ENCODE peak calls at places on chromosomes 2 and 18, in four cellular contexts. M is endothelial cell of umbilical vein; K is CD4-positive, alpha-beta memory T cell; D is OCI-LY7. C is an unnamed sample.

GRCh38 chr2:3430740-3431490 is 51.4 kb downstream of the TRAPPC12 start:
- DNase-seq in D (no peak), M (no peak), K (no peak), C (no peak)

GRCh38 chr2:234071664-234072063 is 21.2 kb downstream of the SPP2 start:
- DNase-seq in D (peak; percentile 1), M (no peak), K (no peak), C (no peak)

GRCh38 chr2:141899740-141900139 is 231.1 kb downstream of the LRP1B start:
- DNase-seq in D (no peak), K (no peak), M (no peak), C (no peak)

GRCh38 chr18:79917351-79918088 is 33.9 kb downstream of the SLC66A2 start:
- DNase-seq in M (no peak), D (no peak), K (no peak), C (no peak)

GRCh38 chr2:193294371-193294770 is 1099.6 kb upstream of the TMEFF2 start:
- DNase-seq in D (no peak), K (no peak), M (no peak), C (no peak)

GRCh38 chr2:10444463-10444862 is 3.7 kb downstream of the ODC1 start:
- DNase-seq in K (no peak), D (no peak), M (no peak), C (no peak)

GRCh38 chr2:61906187-61906470 is 655 bp downstream of the COMMD1 start:
- DNase-seq in M (no peak), D (no peak), K (no peak), C (no peak)

GRCh38 chr2:237270556-237270955 is 143.4 kb downstream of the COL6A3 start:
- DNase-seq in D (no peak), K (no peak), M (no peak), C (no peak)

GRCh38 chr2:6909431-6910385 is 7.5 kb upstream of the RNF144A start:
- DNase-seq in M (no peak), D (peak; percentile 7), K (peak; percentile 73), C (no peak)

GRCh38 chr2:95277246-95277906 is 3.1 kb downstream of the PROM2 start:
- DNase-seq in K (no peak), M (no peak), D (peak; percentile 6), C (peak; percentile 69)

GRCh38 chr2:96321230-96322103 is 3.6 kb upstream of the ITPRIPL1 start:
- DNase-seq in D (peak; percentile 93), K (peak; percentile 88), M (peak; percentile 52), C (peak; percentile 96)

GRCh38 chr18:78717051-78717765 is 262.4 kb upstream of the SALL3 start:
- DNase-seq in D (no peak), M (no peak), K (no peak), C (no peak)

GRCh38 chr18:9614401-9615279 is at the start of gene PPP4R1:
- DNase-seq in M (peak; percentile 79), K (peak; percentile 78), D (peak; percentile 77), C (peak; percentile 84)

GRCh38 chr2:158756976-158757375 is 38.1 kb upstream of the DAPL1 start:
- DNase-seq in D (no peak), K (no peak), M (no peak), C (no peak)

GRCh38 chr2:170381678-170382077 is 203.7 kb downstream of the MYO3B start:
- DNase-seq in D (no peak), M (no peak), K (no peak), C (no peak)

GRCh38 chr2:154706660-154707059 is 8.2 kb downstream of the KCNJ3 start:
- DNase-seq in K (no peak), M (no peak), D (no peak), C (no peak)

GRCh38 chr2:177241771-177242135 is 22.8 kb downstream of the NFE2L2 start:
- DNase-seq in K (no peak), M (no peak), D (no peak), C (no peak)

GRCh38 chr2:177243476-177243875 is 21.1 kb downstream of the NFE2L2 start:
- DNase-seq in M (no peak), D (no peak), K (no peak), C (no peak)

GRCh38 chr2:177244244-177244771 is 20.2 kb downstream of the NFE2L2 start:
- DNase-seq in K (peak; percentile 54), D (no peak), M (no peak), C (no peak)

GRCh38 chr2:177242136-177242987 is 22.2 kb downstream of the NFE2L2 start:
- DNase-seq in D (no peak), M (peak; percentile 91), K (no peak), C (no peak)

DNA sequence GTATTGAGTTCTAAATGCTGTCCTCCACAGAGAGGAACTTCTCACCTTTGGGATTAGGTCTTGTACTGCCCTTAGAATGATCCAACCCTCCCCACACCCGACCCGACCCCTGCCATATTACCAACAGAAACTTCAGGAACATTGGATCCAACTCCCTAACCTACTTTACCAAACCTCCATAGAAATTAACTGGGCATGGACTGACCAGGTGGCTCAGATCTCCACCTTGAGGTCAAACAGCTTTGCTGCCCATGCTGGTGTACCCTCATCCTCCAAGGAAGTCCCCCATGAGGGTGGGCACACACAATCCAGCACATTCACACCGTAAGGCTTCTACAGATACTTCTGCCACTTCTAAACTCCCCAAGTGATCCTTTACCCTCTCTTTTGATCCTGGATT is 21.5 kb downstream of the NFE2L2 start:
- DNase-seq in K (no peak), M (no peak), D (no peak), C (no peak)
- H3K4me1 ChIP-seq in K (peaks cover 92% of the 10 kb centered on the region), M (peaks cover 71% of the 10 kb centered on the region), D (peaks cover 35% of the 10 kb centered on the region), C (peaks cover 99% of the 10 kb centered on the region)

GRCh38 chr2:188319845-188320244 is 28.2 kb downstream of the GULP1 start:
- DNase-seq in D (no peak), K (no peak), M (no peak), C (no peak)
- H3K4me1 ChIP-seq in D (no peaks in the 10 kb centered on the region), K (no peaks in the 10 kb centered on the region), M (peaks cover 95% of the 10 kb centered on the region), C (no peaks in the 10 kb centered on the region)

GRCh38 chr2:119369845-119370244 is 3.1 kb downstream of the DBI start:
- DNase-seq in M (no peak), D (no peak), K (no peak), C (no peak)
- H3K4me1 ChIP-seq in M (peaks cover 21% of the 10 kb centered on the region), D (peaks cover 20% of the 10 kb centered on the region), K (peaks cover 29% of the 10 kb centered on the region), C (peaks cover 21% of the 10 kb centered on the region)

GRCh38 chr2:121505005-121505404 is 25.7 kb upstream of the RNU4ATAC start:
- DNase-seq in K (no peak), M (no peak), D (no peak), C (no peak)
- H3K4me1 ChIP-seq in K (no peaks in the 10 kb centered on the region), M (peaks cover 9% of the 10 kb centered on the region), D (no peaks in the 10 kb centered on the region), C (no peaks in the 10 kb centered on the region)

DNA sequence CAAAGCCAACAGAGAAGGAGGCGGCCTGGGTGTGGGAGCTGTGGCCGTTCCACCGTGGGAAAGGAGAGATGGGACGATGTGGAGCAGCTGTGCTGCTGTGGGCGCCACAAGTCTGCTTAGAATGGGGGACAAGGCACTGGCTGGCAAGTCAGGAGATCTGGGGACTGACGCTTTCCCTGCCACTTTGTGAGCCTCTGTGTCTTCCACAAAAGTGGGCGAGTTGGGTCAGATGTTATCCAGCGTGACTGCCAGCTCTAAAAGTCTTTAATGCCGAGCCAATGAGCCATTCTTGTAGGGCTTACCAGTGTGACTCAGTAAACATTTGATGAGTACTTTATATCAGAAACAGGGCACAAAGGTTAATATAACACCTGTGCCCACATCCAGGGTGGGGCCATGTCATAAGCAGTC is 113.6 kb upstream of the MGAT5 start:
- DNase-seq in M (no peak), D (no peak), K (no peak), C (no peak)
- H3K4me1 ChIP-seq in M (peaks cover 45% of the 10 kb centered on the region), D (peaks cover 10% of the 10 kb centered on the region), K (peaks cover 89% of the 10 kb centered on the region), C (no peaks in the 10 kb centered on the region)

GRCh38 chr2:45834372-45834771 is 182.9 kb downstream of the PRKCE start:
- DNase-seq in D (peak; percentile 23), M (no peak), K (no peak), C (peak; percentile 86)
- H3K4me1 ChIP-seq in D (peaks cover 57% of the 10 kb centered on the region), M (no peaks in the 10 kb centered on the region), K (no peaks in the 10 kb centered on the region), C (peaks cover 83% of the 10 kb centered on the region)

DNA sequence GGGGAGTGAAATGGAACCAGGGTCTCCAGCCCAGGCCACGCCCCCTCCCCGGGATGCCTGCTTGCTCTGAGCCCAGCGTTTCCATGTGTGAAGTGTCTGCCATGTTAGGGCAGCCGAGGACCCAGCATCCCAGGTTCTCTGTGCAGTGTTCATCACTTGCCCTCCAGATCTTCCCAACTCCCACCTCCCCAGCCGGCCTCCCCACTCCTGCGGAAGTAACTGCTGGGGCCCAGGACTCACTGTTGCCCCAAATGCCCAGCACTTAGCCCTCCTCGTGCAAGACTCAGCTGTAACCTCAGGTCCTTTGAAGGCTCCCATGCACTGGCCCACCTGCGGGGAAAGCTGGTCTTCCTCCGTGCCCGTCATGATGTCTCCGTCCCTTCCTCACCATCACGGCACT is 9.7 kb upstream of the PXDN start:
- DNase-seq in K (no peak), M (no peak), D (no peak), C (no peak)
- H3K4me1 ChIP-seq in K (no peaks in the 10 kb centered on the region), M (peaks cover 3% of the 10 kb centered on the region), D (no peaks in the 10 kb centered on the region), C (no peaks in the 10 kb centered on the region)

GRCh38 chr2:62908145-62908544 is 142.5 kb upstream of the OTX1 start:
- DNase-seq in D (no peak), K (no peak), M (no peak), C (no peak)

GRCh38 chr2:62919041-62919440 is 131.6 kb upstream of the OTX1 start:
- DNase-seq in M (no peak), D (peak; percentile 12), K (no peak), C (no peak)

GRCh38 chr2:62913311-62913710 is 137.3 kb upstream of the OTX1 start:
- DNase-seq in K (no peak), M (no peak), D (no peak), C (no peak)
- H3K4me1 ChIP-seq in K (no peaks in the 10 kb centered on the region), M (no peaks in the 10 kb centered on the region), D (no peaks in the 10 kb centered on the region), C (peaks cover 6% of the 10 kb centered on the region)

GRCh38 chr2:99404039-99404799 is 67.0 kb downstream of the EIF5B start:
- DNase-seq in K (no peak), D (no peak), M (no peak), C (no peak)

GRCh38 chr2:99404800-99405669 is 67.8 kb downstream of the EIF5B start:
- DNase-seq in M (no peak), D (no peak), K (no peak), C (peak; percentile 51)

GRCh38 chr2:99403524-99403923 is 66.3 kb downstream of the EIF5B start:
- DNase-seq in D (no peak), M (no peak), K (no peak), C (no peak)

GRCh38 chr2:99401841-99402240 is 64.7 kb downstream of the EIF5B start:
- DNase-seq in K (no peak), M (no peak), D (no peak), C (no peak)

DNA sequence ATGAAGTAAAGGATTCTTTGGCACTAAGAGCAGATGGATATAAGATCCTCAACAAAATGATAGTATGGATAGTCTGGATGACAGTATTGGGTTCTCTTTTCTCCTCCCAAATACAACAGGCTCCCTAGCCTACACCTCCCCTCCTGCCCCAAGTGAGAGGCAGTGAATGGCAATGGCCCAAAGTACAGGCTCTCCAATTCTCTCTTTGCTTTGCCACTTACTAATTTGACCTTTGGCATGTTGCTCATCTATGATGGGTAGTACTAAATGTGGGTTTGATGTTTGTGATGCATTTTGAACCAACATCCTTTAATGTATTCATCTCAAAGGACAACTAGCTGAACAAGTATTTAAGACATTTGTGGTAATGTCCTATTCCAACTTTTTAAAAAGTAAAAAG is 65.9 kb downstream of the EIF5B start:
- DNase-seq in D (no peak), M (no peak), K (no peak), C (no peak)
- H3K4me1 ChIP-seq in D (no peaks in the 10 kb centered on the region), M (no peaks in the 10 kb centered on the region), K (no peaks in the 10 kb centered on the region), C (peaks cover 17% of the 10 kb centered on the region)

C was measured in Karpas-422.